ENCODE peak calls at places on chromosomes 2 and 18, in nine cellular contexts. C is IMR-90, K is transverse colon, E is uterus, O is heart left ventricle, M is HepG2, Y is suprapubic skin, A is tibial nerve, D is K562. T is an unnamed sample.

GRCh38 chr18:48320639-48320945 is 88.6 kb downstream of the ZBTB7C start:
- DNase-seq in Y (no peak), M (no peak), D (no peak), A (no peak), E (no peak), C (no peak), O (no peak), K (no peak), T (no peak)

GRCh38 chr18:50853863-50854271 is 25.1 kb upstream of the ME2 start:
- DNase-seq in D (no peak), K (peak; percentile 57), Y (no peak), O (no peak), A (no peak), M (peak; percentile 51), C (peak; percentile 57), E (no peak), T (no peak)

GRCh38 chr2:241317391-241317790 is 1.7 kb downstream of the SEPTIN2 start:
- DNase-seq in K (no peak), A (no peak), E (no peak), Y (no peak), O (no peak), D (no peak), C (no peak), M (no peak), T (no peak)

GRCh38 chr2:18910843-18911242 is 321.5 kb upstream of the NT5C1B start:
- DNase-seq in K (no peak), A (no peak), Y (no peak), O (no peak), C (peak; percentile 74), D (no peak), E (no peak), M (no peak), T (no peak)

GRCh38 chr18:37577051-37577611 is 11.5 kb upstream of the CELF4 start:
- DNase-seq in K (no peak), D (no peak), O (peak; percentile 72), Y (no peak), E (no peak), M (no peak), C (no peak), A (no peak), T (no peak)

GRCh38 chr2:172084484-172084733 is 898 bp upstream of the DLX1 start:
- DNase-seq in E (no peak), D (no peak), Y (no peak), C (no peak), M (no peak), K (no peak), O (no peak), A (no peak), T (no peak)

GRCh38 chr2:53985646-53986045 is 14.9 kb upstream of the PSME4 start:
- DNase-seq in O (no peak), Y (no peak), E (no peak), C (no peak), M (peak; percentile 56), D (no peak), K (no peak), A (no peak), T (no peak)

GRCh38 chr2:182980115-182980514 is 58.1 kb downstream of the NCKAP1 start:
- DNase-seq in M (peak; percentile 36), E (no peak), K (no peak), D (peak; percentile 47), Y (no peak), O (no peak), C (peak; percentile 62), A (no peak), T (no peak)

GRCh38 chr2:148860037-148860436 is 15.0 kb upstream of the KIF5C start:
- DNase-seq in A (no peak), C (no peak), O (no peak), D (no peak), M (no peak), K (no peak), E (no peak), Y (no peak), T (no peak)

GRCh38 chr18:21933931-21934765 is 193.6 kb downstream of the MIB1 start:
- DNase-seq in O (no peak), D (no peak), E (no peak), M (no peak), A (no peak), C (no peak), Y (no peak), K (no peak), T (no peak)

GRCh38 chr18:76913583-76913982 is 91.2 kb downstream of the ZNF236 start:
- DNase-seq in Y (no peak), C (no peak), A (no peak), E (no peak), D (no peak), K (peak; percentile 25), O (no peak), M (no peak), T (no peak)

GRCh38 chr18:21444465-21445023 is 156.0 kb downstream of the ESCO1 start:
- DNase-seq in M (peak; percentile 54), D (peak; percentile 43), K (peak; percentile 11), O (no peak), C (peak; percentile 59), Y (no peak), E (no peak), A (no peak), T (no peak)

GRCh38 chr2:201404699-201405275 is 46.5 kb downstream of the TRAK2 start:
- DNase-seq in Y (no peak), A (no peak), M (no peak), E (no peak), C (no peak), D (peak; percentile 18), K (no peak), O (no peak), T (no peak)

GRCh38 chr2:88585969-88586368 is 41.3 kb downstream of the EIF2AK3 start:
- DNase-seq in C (no peak), O (no peak), A (no peak), Y (no peak), K (no peak), M (no peak), E (no peak), D (no peak), T (no peak)
- H3K27ac ChIP-seq in C (no peak overlapping the region), O (no peak overlapping the region), A (no peak overlapping the region), Y (no peak overlapping the region), K (no peak overlapping the region), M (no peak overlapping the region), E (no peak overlapping the region), D (no peak overlapping the region), T (no peak overlapping the region)

GRCh38 chr2:152405206-152406118 is 70.5 kb downstream of the FMNL2 start:
- DNase-seq in E (no peak), C (peak; percentile 42), O (peak; percentile 13), D (no peak), Y (no peak), M (peak; percentile 96), K (no peak), A (no peak), T (peak; percentile 45)
- TF ChIP-seq POLR2A in E (no peak), C (no peak), O (no peak), D (no peak), Y (no peak), M (no peak), K (no peak), A (no peak), T (no peak)

GRCh38 chr2:72146357-72147302 is 1.0 kb downstream of the CYP26B1 start:
- DNase-seq in D (no peak), M (no peak), O (peak; percentile 6), E (peak; percentile 13), K (no peak), C (no peak), Y (no peak), A (peak; percentile 11), T (peak; percentile 89)

GRCh38 chr2:72144746-72145657 is 2.7 kb downstream of the CYP26B1 start:
- DNase-seq in M (peak; percentile 24), O (peak; percentile 41), E (peak; percentile 23), C (no peak), A (peak; percentile 27), D (no peak), K (no peak), Y (no peak), T (peak; percentile 91)

GRCh38 chr2:72147303-72147970 is at the start of gene CYP26B1:
- DNase-seq in O (peak; percentile 17), K (no peak), E (peak; percentile 15), A (peak; percentile 13), M (no peak), C (no peak), D (no peak), Y (no peak), T (peak; percentile 62)

GRCh38 chr2:72144412-72144745 is 3.3 kb downstream of the CYP26B1 start:
- DNase-seq in K (no peak), Y (no peak), E (no peak), O (peak; percentile 61), D (no peak), A (no peak), C (no peak), M (no peak), T (peak; percentile 90)

GRCh38 chr2:72145658-72146329 is 1.9 kb downstream of the CYP26B1 start:
- DNase-seq in M (no peak), Y (no peak), C (no peak), K (no peak), O (peak; percentile 5), D (no peak), A (peak; percentile 10), E (peak; percentile 8), T (peak; percentile 89)
- H3K27ac ChIP-seq in M (no peak overlapping the region), Y (peak overlapping the region; percentile 34), C (no peak overlapping the region), K (peak overlapping the region; percentile 5), O (no peak overlapping the region), D (no peak overlapping the region), A (peak overlapping the region; percentile 57), E (no peak overlapping the region), T (no peak overlapping the region)

DNA sequence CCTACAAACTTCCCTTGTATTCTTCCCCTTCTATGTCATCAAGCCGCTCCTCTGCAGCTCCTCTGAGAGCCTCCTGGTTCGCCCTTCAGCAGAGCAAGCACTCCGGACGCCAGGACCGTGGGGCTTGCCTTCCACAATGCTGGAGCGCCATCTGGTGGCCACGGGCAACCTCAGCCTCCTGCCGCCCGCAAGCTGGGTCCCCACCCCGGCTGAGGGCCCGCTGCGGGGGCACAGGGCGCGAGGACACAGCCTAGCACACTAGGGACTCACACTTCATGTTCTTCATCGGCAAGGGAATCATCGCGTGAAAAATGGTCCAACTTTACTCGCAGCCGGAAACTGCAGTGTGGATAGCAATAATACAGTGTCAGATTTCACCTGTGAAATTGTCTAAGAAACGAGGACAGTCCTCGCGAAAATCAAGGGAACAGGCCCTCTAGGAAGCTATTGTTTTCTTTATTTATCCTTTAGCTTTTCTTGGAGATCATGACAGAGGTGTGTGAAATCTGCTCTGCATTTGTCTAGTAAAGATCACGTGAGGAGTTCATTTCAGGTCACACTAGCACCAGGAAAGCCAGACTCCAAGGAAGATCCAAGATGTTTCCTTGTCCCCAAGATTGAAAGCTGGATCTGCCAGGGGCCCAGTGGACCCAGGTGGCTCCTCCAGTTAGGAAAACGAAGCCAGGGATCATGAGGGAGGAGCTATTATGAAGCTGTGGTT is 5.8 kb downstream of the PRLH start:
- DNase-seq in C (peak; percentile 92), D (peak; percentile 82), E (peak; percentile 92), O (peak; percentile 91), K (peak; percentile 92), M (peak; percentile 84), Y (peak; percentile 96), A (peak; percentile 79), T (no peak)
- TF ChIP-seq POLR2A in C (peak; percentile 52), D (no peak), E (peak; percentile 20), O (no peak), K (no peak), M (no peak), Y (no peak), A (no peak), T (no peak)